ENCODE peak calls at places on chromosome 10, in six cellular contexts. T, B, Y, S, R and Z are unnamed samples. For H3K36me3, the result is how much of the 10 kb centered on the place peaks cover.

GRCh38 chr10:80517416-80518142 is 20.1 kb upstream of the SH2D4B start:
- DNase-seq in T (no peak), S (no peak), R (no peak), B (no peak), Y (no peak), Z (peak)

GRCh38 chr10:28566458-28566857 is 33.5 kb downstream of the WAC start:
- DNase-seq in S (no peak), R (no peak), T (no peak), Y (no peak), B (no peak), Z (no peak)

GRCh38 chr10:6563075-6563474 is 17.0 kb downstream of the PRKCQ start:
- DNase-seq in R (no peak), T (peak), Y (no peak), B (no peak), S (no peak), Z (no peak)

GRCh38 chr10:71431945-71432905 is 35.5 kb downstream of the CDH23 start:
- DNase-seq in T (no peak), Y (no peak), B (no peak), S (no peak), R (no peak), Z (no peak)

GRCh38 chr10:61830072-61830845 is 71.2 kb upstream of the ARID5B start:
- DNase-seq in T (no peak), Y (no peak), S (no peak), R (no peak), B (no peak), Z (no peak)

GRCh38 chr10:77011823-77012566 is 625.6 kb downstream of the KCNMA1 start:
- DNase-seq in R (no peak), S (no peak), T (no peak), Y (no peak), B (peak), Z (no peak)

GRCh38 chr10:62687230-62687748 is 117.2 kb upstream of the ADO start:
- DNase-seq in B (no peak), S (peak), R (no peak), Y (no peak), T (no peak), Z (no peak)

GRCh38 chr10:33772370-33773331 is 438.2 kb upstream of the NRP1 start:
- DNase-seq in B (peak), T (no peak), R (no peak), Y (no peak), S (no peak), Z (peak)

GRCh38 chr10:78382776-78383175 is 349.1 kb downstream of the RPS24 start:
- DNase-seq in B (no peak), R (no peak), S (no peak), Y (no peak), T (no peak), Z (no peak)

GRCh38 chr10:77849039-77849664 is 77.4 kb downstream of the DLG5 start:
- DNase-seq in B (no peak), Y (no peak), S (no peak), R (no peak), T (no peak), Z (no peak)

GRCh38 chr10:94232711-94233383 is 129.9 kb downstream of the NOC3L start:
- DNase-seq in Y (no peak), S (no peak), B (no peak), T (no peak), R (no peak), Z (no peak)

GRCh38 chr10:116742367-116743265 is at the start of gene HSPA12A:
- DNase-seq in Y (peak), S (peak), R (peak), B (peak), T (peak), Z (peak)

GRCh38 chr10:44908071-44908709 is 2.9 kb upstream of the TMEM72 start:
- DNase-seq in B (no peak), S (no peak), T (peak), R (no peak), Y (no peak), Z (no peak)

GRCh38 chr10:24821986-24822385 is 98.3 kb upstream of the ARHGAP21 start:
- DNase-seq in R (no peak), Y (no peak), S (peak), T (peak), B (no peak), Z (no peak)

GRCh38 chr10:120365872-120366271 is 91.2 kb upstream of the PLPP4 start:
- DNase-seq in R (no peak), T (no peak), B (no peak), Y (no peak), S (peak), Z (no peak)

GRCh38 chr10:79410315-79411094 is 34.9 kb downstream of the ZCCHC24 start:
- DNase-seq in S (no peak), T (peak), R (no peak), B (no peak), Y (peak), Z (peak)

GRCh38 chr10:104099274-104099673 is 13.6 kb upstream of the COL17A1 start:
- DNase-seq in B (no peak), S (no peak), R (no peak), Y (no peak), T (no peak), Z (no peak)

GRCh38 chr10:17210361-17210760 is 8.9 kb upstream of the TRDMT1 start:
- DNase-seq in T (no peak), R (no peak), Y (no peak), B (no peak), S (no peak), Z (no peak)

GRCh38 chr10:120800528-120801323 is 50.4 kb upstream of the WDR11 start:
- DNase-seq in Y (no peak), R (no peak), S (no peak), B (no peak), T (no peak), Z (no peak)

GRCh38 chr10:72353028-72353962 is 1.4 kb downstream of the DNAJB12 start:
- DNase-seq in B (no peak), T (peak), S (peak), Y (no peak), R (no peak), Z (no peak)

GRCh38 chr10:91238191-91238590 is 17.7 kb downstream of the PCGF5 start:
- DNase-seq in S (peak), R (no peak), Y (no peak), T (no peak), B (no peak), Z (no peak)

GRCh38 chr10:575312-576129 is 113.9 kb downstream of the DIP2C start:
- DNase-seq in T (no peak), S (peak), B (no peak), R (no peak), Y (peak), Z (no peak)

GRCh38 chr10:17431871-17432311 is 22.5 kb downstream of the ST8SIA6 start:
- DNase-seq in B (no peak), S (peak), R (no peak), Y (no peak), T (no peak), Z (no peak)

GRCh38 chr10:79353726-79354125 is 6.5 kb downstream of the PPIF start:
- DNase-seq in R (no peak), S (no peak), B (no peak), Y (no peak), T (no peak), Z (no peak)

GRCh38 chr10:72746606-72747357 is 54.8 kb downstream of the MCU start:
- DNase-seq in R (no peak), T (no peak), Y (no peak), S (no peak), B (no peak), Z (no peak)

GRCh38 chr10:73965890-73966768 is 31.8 kb upstream of the VCL start:
- DNase-seq in S (peak), Y (peak), T (peak), R (peak), B (peak), Z (peak)

GRCh38 chr10:62620491-62620890 is 184.0 kb upstream of the ADO start:
- DNase-seq in S (no peak), Y (peak), B (no peak), R (no peak), T (no peak), Z (no peak)

GRCh38 chr10:1069680-1070079 is 13.5 kb downstream of the WDR37 start:
- DNase-seq in B (no peak), T (no peak), S (no peak), R (no peak), Y (no peak), Z (no peak)

GRCh38 chr10:26946103-26946907 is 85.5 kb upstream of the ABI1 start:
- DNase-seq in T (no peak), Y (no peak), S (peak), B (no peak), R (no peak), Z (no peak)

GRCh38 chr10:112986791-112987190 is 36.7 kb downstream of the TCF7L2 start:
- DNase-seq in B (no peak), Y (no peak), S (no peak), T (no peak), R (no peak), Z (no peak)

GRCh38 chr10:125162181-125162906 is 2.0 kb upstream of the CTBP2 start:
- DNase-seq in S (no peak), T (no peak), R (no peak), Y (peak), B (no peak), Z (peak)

GRCh38 chr10:93346712-93347111 is 135.4 kb downstream of the MYOF start:
- DNase-seq in S (no peak), Y (no peak), T (no peak), B (no peak), R (no peak), Z (no peak)

GRCh38 chr10:35409808-35410207 is 73.5 kb downstream of the CCNY start:
- DNase-seq in B (no peak), T (no peak), R (no peak), Y (no peak), S (no peak), Z (no peak)
- H3K27ac ChIP-seq in B (no peak), T (peak), R (peak), Y (no peak), S (no peak), Z (peak)

GRCh38 chr10:69374931-69375306 is 41.8 kb downstream of the TACR2 start:
- DNase-seq in B (no peak), T (no peak), S (no peak), R (no peak), Y (no peak), Z (no peak)

GRCh38 chr10:69374242-69374641 is 42.5 kb downstream of the TACR2 start:
- DNase-seq in T (no peak), R (no peak), B (no peak), Y (no peak), S (no peak), Z (no peak)

GRCh38 chr10:69375307-69376151 is 41.2 kb downstream of the TACR2 start:
- DNase-seq in T (peak), Y (no peak), R (no peak), S (peak), B (no peak), Z (no peak)

GRCh38 chr10:69376662-69377061 is 40.1 kb downstream of the TACR2 start:
- DNase-seq in S (no peak), T (no peak), B (no peak), Y (no peak), R (no peak), Z (no peak)

GRCh38 chr10:69372126-69372980 is 44.4 kb downstream of the TACR2 start:
- DNase-seq in T (peak), Y (no peak), S (no peak), B (no peak), R (no peak), Z (no peak)
- H3K36me3 ChIP-seq in T (under half), Y (half or more), S (under half), B (under half), R (half or more), Z (half or more)

GRCh38 chr10:119190353-119190752 is 11.7 kb upstream of the PRDX3 start:
- DNase-seq in Y (no peak), B (no peak), R (no peak), T (peak), S (peak), Z (no peak)
- H3K27ac ChIP-seq in Y (no peak), B (no peak), R (no peak), T (no peak), S (peak), Z (no peak)

DNA sequence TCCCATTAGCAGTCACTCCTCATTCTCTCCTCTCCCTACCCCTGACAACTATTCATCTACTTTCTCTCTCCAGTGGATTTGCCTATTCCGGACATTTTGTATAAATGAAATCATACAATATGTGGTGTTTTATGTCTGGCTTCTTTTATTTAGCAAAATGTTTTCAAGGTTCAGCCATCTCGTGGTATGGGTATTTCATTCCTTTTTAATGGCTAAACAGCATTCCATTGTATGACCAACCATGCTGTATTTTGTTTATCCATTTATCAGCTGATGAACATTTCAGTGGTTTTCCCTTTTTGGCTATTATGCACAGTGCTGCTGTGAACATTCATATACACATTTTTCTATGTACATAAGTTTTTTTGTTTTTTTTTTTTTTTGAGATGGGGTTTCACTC is 34.9 kb downstream of the ENTPD7 start:
- DNase-seq in Y (no peak), T (no peak), B (no peak), S (peak), R (no peak), Z (no peak)
- H3K36me3 ChIP-seq in Y (half or more), T (under half), B (under half), S (under half), R (half or more), Z (under half)

GRCh38 chr10:22649390-22649841 is 65.0 kb downstream of the PIP4K2A start:
- DNase-seq in S (no peak), T (no peak), B (no peak), Y (no peak), R (no peak), Z (no peak)
- H3K27ac ChIP-seq in S (no peak), T (no peak), B (peak), Y (no peak), R (no peak), Z (no peak)

GRCh38 chr10:3117486-3117885 is 50.1 kb downstream of the PFKP start:
- DNase-seq in Y (no peak), B (no peak), T (no peak), S (no peak), R (no peak), Z (no peak)
- H3K36me3 ChIP-seq in Y (under half), B (under half), T (under half), S (under half), R (half or more), Z (half or more)